ENCODE peak calls at places on chromosomes 5 and 9, in ten cellular contexts. H is endodermal cell; W is brain microvascular endothelial cell; R is stimulated activated CD8-positive, alpha-beta memory T cell treated with anti-CD3 and anti-CD28 coated beads, Interleukin-7, amount 100 ng/mL, for 4 hours; E is pancreas; Z is AG09319; T is HuH-7; J is mesenchymal stem cell; X is CD4-positive, alpha-beta memory T cell; P is progenitor cell of endocrine pancreas. M is an unnamed sample.
A peak's percentile ranks its signal among the peaks of the same experiment; 100 is the strongest.

GRCh38 chr9:20512636-20513035 is 109.7 kb downstream of the MLLT3 start:
- DNase-seq in X (no peak), R (no peak), T (no peak), J (peak; percentile 25), E (no peak), P (no peak), H (no peak), W (no peak), Z (no peak), M (no peak)

GRCh38 chr5:148855249-148856008 is 29.0 kb downstream of the ADRB2 start:
- DNase-seq in J (no peak), H (no peak), P (no peak), T (no peak), R (no peak), E (no peak), X (peak; percentile 56), Z (no peak), W (no peak), M (no peak)

GRCh38 chr5:147520450-147520849 is 10.6 kb upstream of the DPYSL3 start:
- DNase-seq in X (no peak), H (peak; percentile 40), W (no peak), T (no peak), P (no peak), E (no peak), R (no peak), Z (no peak), J (no peak), M (no peak)

GRCh38 chr9:94746541-94747505 is 20.3 kb downstream of the AOPEP start:
- DNase-seq in X (no peak), T (peak; percentile 34), R (no peak), J (no peak), W (no peak), P (no peak), E (no peak), Z (no peak), H (peak; percentile 68), M (no peak)

GRCh38 chr5:100838048-100838473 is 65.0 kb downstream of the ST8SIA4 start:
- DNase-seq in Z (no peak), W (peak; percentile 27), T (no peak), P (no peak), X (no peak), J (peak; percentile 26), R (no peak), E (no peak), H (no peak), M (no peak)

GRCh38 chr5:151298465-151298864 is 5.1 kb downstream of the SLC36A3 start:
- DNase-seq in W (no peak), E (no peak), Z (no peak), H (no peak), J (peak; percentile 16), T (no peak), X (no peak), P (no peak), R (no peak), M (no peak)

GRCh38 chr5:179974946-179975712 is 67.4 kb upstream of the TBC1D9B start:
- DNase-seq in J (peak; percentile 20), H (peak; percentile 87), P (no peak), W (no peak), T (peak; percentile 68), R (no peak), Z (no peak), E (peak; percentile 17), X (peak; percentile 3), M (peak; percentile 80)

GRCh38 chr5:34625246-34625645 is 30.9 kb upstream of the RAI14 start:
- DNase-seq in E (no peak), X (no peak), J (peak; percentile 26), P (no peak), Z (no peak), R (no peak), T (no peak), W (no peak), H (no peak), M (no peak)

GRCh38 chr9:109497193-109498165 is 628 bp downstream of the PTPN3 start:
- DNase-seq in H (peak; percentile 67), Z (no peak), W (no peak), J (no peak), X (no peak), E (peak; percentile 52), P (no peak), R (no peak), T (no peak), M (no peak)

GRCh38 chr5:142866563-142867275 is 96.5 kb downstream of the ARHGAP26 start:
- DNase-seq in W (peak; percentile 86), X (peak; percentile 53), T (peak; percentile 40), P (peak; percentile 12), H (peak; percentile 84), J (peak; percentile 60), R (peak; percentile 14), Z (peak; percentile 25), E (peak; percentile 46), M (peak; percentile 69)

GRCh38 chr5:32973646-32974045 is 262.5 kb downstream of the NPR3 start:
- DNase-seq in R (no peak), P (no peak), E (no peak), T (no peak), J (no peak), X (no peak), Z (no peak), W (no peak), H (no peak), M (no peak)

GRCh38 chr9:19643875-19644274 is 145.0 kb downstream of the SLC24A2 start:
- DNase-seq in E (no peak), Z (no peak), X (no peak), J (no peak), T (no peak), R (no peak), P (no peak), W (no peak), H (no peak), M (no peak)

GRCh38 chr9:98427491-98427890 is 172.0 kb upstream of the TBC1D2 start:
- DNase-seq in W (peak; percentile 56), T (no peak), E (no peak), J (peak; percentile 3), X (no peak), Z (no peak), R (no peak), H (no peak), P (no peak), M (no peak)

GRCh38 chr5:126961702-126962101 is 68.7 kb downstream of the MARCHF3 start:
- DNase-seq in X (no peak), W (no peak), R (no peak), T (no peak), J (peak; percentile 88), E (no peak), Z (peak; percentile 8), P (no peak), H (no peak), M (no peak)

GRCh38 chr9:137254624-137255447 is at the start of gene NELFB:
- DNase-seq in R (peak; percentile 95), P (peak; percentile 96), T (peak; percentile 99), Z (peak; percentile 70), X (peak; percentile 98), H (peak; percentile 97), E (peak; percentile 90), W (peak; percentile 68), J (peak; percentile 81), M (peak; percentile 90)

GRCh38 chr9:32589083-32589713 is 16.2 kb upstream of the NDUFB6 start:
- DNase-seq in J (peak; percentile 47), X (peak; percentile 25), R (no peak), T (peak; percentile 39), H (no peak), W (peak; percentile 39), E (no peak), Z (no peak), P (no peak), M (no peak)

GRCh38 chr5:132479812-132480441 is 10.6 kb downstream of the IRF1 start:
- DNase-seq in R (no peak), Z (no peak), T (no peak), W (no peak), E (no peak), H (no peak), X (no peak), P (no peak), J (no peak), M (no peak)

GRCh38 chr5:27592231-27592630 is 553.8 kb upstream of the CDH9 start:
- DNase-seq in E (no peak), J (peak; percentile 63), Z (no peak), T (no peak), P (no peak), W (peak; percentile 71), R (no peak), H (no peak), X (no peak), M (no peak)

GRCh38 chr5:6504677-6505414 is 56.2 kb downstream of the UBE2QL1 start:
- DNase-seq in E (no peak), X (no peak), T (no peak), J (no peak), R (no peak), W (no peak), Z (no peak), H (peak; percentile 24), P (no peak), M (no peak)

GRCh38 chr5:13143630-13144029 is 800.9 kb downstream of the DNAH5 start:
- DNase-seq in J (no peak), H (no peak), P (no peak), X (no peak), E (no peak), W (no peak), Z (no peak), R (no peak), T (no peak), M (no peak)

GRCh38 chr9:72588336-72588735 is 66.9 kb downstream of the TMC1 start:
- DNase-seq in Z (peak; percentile 32), P (no peak), J (no peak), X (no peak), E (no peak), R (no peak), H (no peak), T (no peak), W (no peak), M (no peak)

GRCh38 chr9:81827616-81828296 is 100.5 kb upstream of the SPATA31D4 start:
- DNase-seq in X (no peak), H (no peak), T (no peak), Z (no peak), R (no peak), E (no peak), P (no peak), J (no peak), W (no peak), M (no peak)

GRCh38 chr5:147935032-147935431 is 28.7 kb upstream of the C5orf46 start:
- DNase-seq in J (peak; percentile 54), X (no peak), Z (no peak), E (peak; percentile 7), R (no peak), T (peak; percentile 55), H (no peak), P (no peak), W (peak; percentile 59), M (no peak)

GRCh38 chr9:38488156-38488698 is 64.0 kb upstream of the IGFBPL1 start:
- DNase-seq in X (no peak), P (no peak), W (no peak), J (no peak), T (no peak), E (no peak), R (no peak), Z (no peak), H (no peak), M (no peak)

GRCh38 chr5:95984287-95984938 is 22.8 kb upstream of the ELL2 start:
- DNase-seq in R (no peak), H (no peak), P (no peak), W (no peak), E (no peak), Z (no peak), J (peak; percentile 58), T (no peak), X (no peak), M (no peak)

GRCh38 chr9:107711528-107711927 is 222.0 kb upstream of the KLF4 start:
- DNase-seq in E (no peak), W (peak; percentile 54), X (no peak), J (peak; percentile 66), T (no peak), P (no peak), R (no peak), H (no peak), Z (peak; percentile 88), M (no peak)

GRCh38 chr5:54580997-54581741 is 63.6 kb downstream of the SNX18 start:
- DNase-seq in X (no peak), H (no peak), J (peak; percentile 18), Z (no peak), R (no peak), T (no peak), W (no peak), P (no peak), E (no peak), M (no peak)

GRCh38 chr5:138932171-138932810 is 57.2 kb upstream of the LRRTM2 start:
- DNase-seq in E (no peak), W (no peak), J (no peak), Z (no peak), R (no peak), T (no peak), X (no peak), H (peak; percentile 87), P (no peak), M (peak; percentile 78)